ENCODE peak calls at places on chromosomes 12 and 14, in four cellular contexts. X is cardiac muscle cell, O is stomach, U is tibial nerve. M is an unnamed sample.

GRCh38 chr12:104498211-104498801 is 41.6 kb downstream of the CHST11 start:
- DNase-seq in O (no peak), X (no peak), U (no peak), M (no peak)

GRCh38 chr12:130977046-130977758 is 23.5 kb downstream of the ADGRD1 start:
- DNase-seq in X (no peak), O (no peak), U (no peak), M (no peak)

GRCh38 chr12:54286042-54286931 is 5.8 kb downstream of the HNRNPA1 start:
- DNase-seq in O (no peak), U (no peak), X (peak; percentile 49), M (no peak)

GRCh38 chr12:100987552-100988277 is 193.1 kb downstream of the ANO4 start:
- DNase-seq in O (no peak), X (peak; percentile 54), U (no peak), M (peak; percentile 72)

GRCh38 chr14:33412450-33412849 is 473.8 kb downstream of the NPAS3 start:
- DNase-seq in X (no peak), O (no peak), U (no peak), M (no peak)

GRCh38 chr14:74516451-74517155 is 23.0 kb downstream of the ISCA2 start:
- DNase-seq in U (no peak), X (no peak), O (no peak), M (no peak)

GRCh38 chr14:37443461-37443860 is 151.6 kb downstream of the FOXA1 start:
- DNase-seq in X (peak; percentile 3), U (no peak), O (no peak), M (no peak)

GRCh38 chr12:87216436-87216835 is 812.8 kb downstream of the C12orf50 start:
- DNase-seq in O (no peak), U (no peak), X (peak; percentile 92), M (no peak)

GRCh38 chr14:77268989-77269595 is 1.9 kb downstream of the NGB start:
- DNase-seq in O (no peak), X (no peak), U (no peak), M (no peak)

GRCh38 chr12:57033428-57033827 is 16.5 kb downstream of the MYO1A start:
- DNase-seq in U (no peak), X (no peak), O (no peak), M (no peak)

GRCh38 chr12:49652921-49653520 is 29.7 kb downstream of the PRPF40B start:
- DNase-seq in O (no peak), X (no peak), U (no peak), M (no peak)

GRCh38 chr14:53384073-53384472 is 230.9 kb upstream of the DDHD1 start:
- DNase-seq in X (no peak), U (no peak), O (no peak), M (no peak)

GRCh38 chr12:128783129-128783574 is 40.6 kb downstream of the SLC15A4 start:
- DNase-seq in X (no peak), U (no peak), O (no peak), M (no peak)

GRCh38 chr14:43540948-43541347 is 966.1 kb downstream of the FSCB start:
- DNase-seq in U (no peak), O (no peak), X (no peak), M (no peak)

GRCh38 chr14:69262516-69262915 is 2.6 kb downstream of the GALNT16 start:
- DNase-seq in U (no peak), X (no peak), O (no peak), M (no peak)

GRCh38 chr14:64191756-64192155 is 102.4 kb downstream of the ESR2 start:
- DNase-seq in O (no peak), U (no peak), X (peak; percentile 68), M (no peak)

GRCh38 chr14:68813318-68813838 is 20.5 kb upstream of the ZFP36L1 start:
- DNase-seq in X (no peak), O (no peak), U (no peak), M (no peak)

GRCh38 chr12:81257952-81258551 is 180.2 kb downstream of the ACSS3 start:
- DNase-seq in U (no peak), X (peak; percentile 67), O (no peak), M (no peak)

GRCh38 chr12:13114251-13115052 is 11.0 kb upstream of the GSG1 start:
- DNase-seq in U (no peak), X (peak; percentile 54), O (no peak), M (no peak)

GRCh38 chr14:60999536-60999935 is 18.5 kb downstream of the SLC38A6 start:
- DNase-seq in O (no peak), X (no peak), U (no peak), M (no peak)

GRCh38 chr14:67461341-67461985 is 27.1 kb downstream of the TMEM229B start:
- DNase-seq in X (peak; percentile 42), U (no peak), O (no peak), M (no peak)

GRCh38 chr14:103815253-103815652 is 32.1 kb downstream of the PPP1R13B start:
- DNase-seq in U (no peak), X (no peak), O (no peak), M (no peak)

GRCh38 chr12:49792181-49792970 is 35.8 kb downstream of the NCKAP5L start:
- DNase-seq in O (no peak), U (no peak), X (no peak), M (no peak)

GRCh38 chr12:71223139-71223538 is 65.3 kb upstream of the TSPAN8 start:
- DNase-seq in X (no peak), U (no peak), O (no peak), M (no peak)

GRCh38 chr12:109296431-109296830 is 12.7 kb downstream of the FOXN4 start:
- DNase-seq in O (no peak), U (no peak), X (no peak), M (no peak)

GRCh38 chr12:20369164-20370000 is 1.0 kb downstream of the PDE3A start:
- DNase-seq in U (peak; percentile 44), X (peak; percentile 91), O (peak; percentile 27), M (peak; percentile 9)

GRCh38 chr12:92068441-92068840 is 77.2 kb downstream of the BTG1 start:
- DNase-seq in U (no peak), X (peak; percentile 36), O (no peak), M (no peak)

DNA sequence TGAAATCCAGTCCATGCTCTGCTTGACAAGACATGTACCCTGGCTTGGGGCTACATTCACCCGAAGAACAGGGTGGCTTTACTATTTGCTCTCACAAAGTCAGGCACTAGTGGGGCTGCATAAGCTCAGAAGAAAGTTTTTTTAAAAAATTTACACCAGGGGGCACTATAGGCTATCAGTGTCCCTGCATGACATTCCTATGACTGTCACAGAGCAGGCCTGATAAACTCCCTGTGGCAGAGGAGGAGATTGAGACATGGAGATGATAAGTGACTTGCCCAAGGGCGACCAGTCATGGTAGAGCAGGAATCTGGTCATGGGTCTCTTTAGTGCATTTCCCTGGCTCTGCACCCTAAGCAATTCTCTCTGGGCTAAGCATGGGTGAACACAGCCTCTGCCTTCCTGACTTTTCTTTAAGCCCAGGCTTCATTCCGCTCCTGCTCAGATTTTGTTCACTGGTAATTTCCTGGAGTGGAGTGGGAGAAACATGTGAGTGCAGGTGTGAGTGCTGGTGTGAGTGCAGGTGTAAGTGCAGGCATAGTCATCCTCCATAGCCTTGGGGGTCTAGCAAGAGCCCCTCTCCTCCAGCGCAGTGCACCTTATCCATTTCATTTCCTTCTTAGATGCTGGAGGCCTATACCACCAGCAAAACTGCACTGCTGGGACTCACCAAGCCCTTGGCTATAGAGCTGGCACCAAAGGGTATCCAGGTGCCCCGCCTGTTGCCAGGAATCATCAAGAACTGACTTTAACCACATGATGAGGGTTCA is 91.6 kb downstream of the DHRS2 start:
- DNase-seq in U (no peak), X (peak; percentile 37), O (no peak), M (no peak)
- TF ChIP-seq CTCF in U (no peak), X (peak; percentile 22), O (peak; percentile 8), M (peak; percentile 37)

DNA sequence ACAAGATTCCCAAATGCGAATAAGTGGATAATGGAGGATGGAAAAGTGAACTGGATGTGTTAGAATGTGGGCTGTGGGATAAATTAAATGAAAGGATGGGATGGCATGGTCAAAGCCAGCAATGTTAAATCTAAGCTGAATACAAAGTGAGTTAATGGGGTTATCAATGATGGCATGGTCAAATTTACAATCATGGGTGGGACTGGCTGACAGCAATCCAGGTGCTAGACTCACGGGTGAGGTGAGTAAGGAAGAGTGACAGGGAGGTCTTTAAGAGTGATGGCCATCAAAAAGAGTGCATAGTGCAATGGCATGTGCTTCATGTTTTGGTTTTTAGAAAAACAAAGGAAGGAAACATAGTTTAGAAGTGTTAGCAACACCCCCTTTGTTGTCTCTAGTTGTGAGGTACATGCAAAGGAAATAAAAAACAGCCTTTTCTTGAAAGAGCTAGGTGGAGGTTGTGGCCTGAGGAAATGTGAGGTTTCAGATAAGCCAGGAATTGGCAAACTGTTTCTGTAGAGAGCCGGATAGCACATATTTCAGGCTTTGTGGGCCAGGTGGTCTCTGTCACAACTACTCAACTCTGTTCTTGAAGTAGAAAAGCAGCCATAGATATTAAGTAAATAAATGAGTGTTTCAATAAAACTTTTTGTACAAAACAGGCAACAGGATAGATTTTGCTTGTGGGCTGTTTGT is 328.7 kb downstream of the RPL10L start:
- DNase-seq in O (no peak), X (no peak), U (no peak), M (no peak)
- H3K4me3 ChIP-seq in O (no peak overlapping the region), X (no peak overlapping the region), U (no peak overlapping the region), M (no peak overlapping the region)

GRCh38 chr12:84955298-84955697 is 42.7 kb upstream of the SLC6A15 start:
- DNase-seq in O (no peak), U (no peak), X (no peak), M (no peak)

GRCh38 chr12:84964048-84964447 is 51.4 kb upstream of the SLC6A15 start:
- DNase-seq in X (no peak), O (no peak), U (no peak), M (no peak)

DNA sequence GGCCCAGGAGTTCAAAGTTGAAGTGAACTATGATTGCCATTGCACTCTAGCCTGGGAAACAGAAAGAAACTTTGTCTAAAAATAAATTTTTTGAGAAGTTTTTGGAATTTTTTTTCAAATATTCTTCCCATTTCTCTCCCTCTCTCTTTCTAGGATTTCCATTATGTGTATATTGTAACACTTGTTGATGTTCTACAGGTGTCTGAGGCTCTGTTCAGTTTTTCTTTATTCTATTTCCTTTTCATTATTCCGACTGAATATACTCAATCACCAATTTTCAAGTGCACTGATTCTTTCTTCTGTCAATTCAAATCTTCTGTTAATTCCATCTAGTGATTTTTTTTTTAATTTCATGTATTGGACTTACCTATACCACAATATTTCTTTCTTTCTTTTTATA is 48.3 kb upstream of the SLC6A15 start:
- DNase-seq in U (no peak), O (no peak), X (no peak), M (no peak)
- H3K27me3 ChIP-seq in U (no peaks in the 10 kb centered on the region), O (no peaks in the 10 kb centered on the region), X (no peaks in the 10 kb centered on the region), M (no peaks in the 10 kb centered on the region)

DNA sequence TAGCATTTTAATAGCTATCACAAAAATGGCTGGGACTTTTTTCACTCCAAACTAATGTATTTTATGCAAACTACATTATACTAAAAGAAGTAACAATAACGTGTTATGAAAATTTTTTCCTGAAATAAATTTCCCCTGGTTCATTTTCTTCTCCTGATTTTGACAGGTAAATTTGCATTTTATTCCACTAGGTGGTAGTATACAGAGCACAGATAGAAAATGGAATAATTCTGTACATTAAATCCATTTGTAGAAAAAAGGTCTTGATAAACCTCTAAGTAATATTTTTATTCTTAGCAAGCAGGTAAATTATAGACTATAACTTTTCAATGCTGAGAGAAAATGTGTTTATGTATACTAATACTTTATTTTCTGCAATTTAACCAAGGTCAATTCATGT is 96.5 kb downstream of the BCAT1 start:
- DNase-seq in O (no peak), U (no peak), X (no peak), M (no peak)
- TF ChIP-seq CTCF in O (peak; percentile 20), U (no peak), X (peak; percentile 47), M (peak; percentile 22)

M was measured in GM06990.